ENCODE peak calls at places on chromosome 1, in eight cellular contexts. K is pulmonary artery endothelial cell; H is hypothalamus; P is HFFc6; N is spleen; Y is activated T-helper 1 cell treated with anti-CD3 and anti-CD28 coated beads, Interleukin-12 subunit alpha, Interleukin-12 subunit beta, Interleukin-2, Interleukin-4 antibody, amounts not matched to agents 30 ng/mL and 10 ng/mL and 1 ng/mL, durations not matched to agents 14 hours and 24 hours and 36 hours; X is activated CD8-positive, alpha-beta memory T cell treated with anti-CD3 and anti-CD28 coated beads, Interleukin-2, amount 50 U/mL, for 48 hours; T is AG08396. I is an unnamed sample.

GRCh38 chr1:18409609-18410237 is 71.0 kb upstream of the KLHDC7A start:
- DNase-seq in K (no peak), H (no peak), P (no peak), N (no peak), Y (no peak), X (no peak), T (no peak), I (no peak)

GRCh38 chr1:243601720-243602119 is 248.3 kb downstream of the AKT3 start:
- DNase-seq in K (no peak), H (no peak), P (no peak), N (no peak), Y (no peak), X (no peak), T (no peak), I (no peak)

GRCh38 chr1:156486421-156487344 is 13.9 kb downstream of the MEF2D start:
- DNase-seq in K (no peak), H (no peak), P (no peak), N (no peak), Y (no peak), X (no peak), T (no peak), I (no peak)

GRCh38 chr1:32448773-32449456 is 16.0 kb upstream of the ZBTB8B start:
- DNase-seq in K (no peak), H (no peak), P (peak), N (no peak), Y (no peak), X (no peak), T (no peak), I (peak)

GRCh38 chr1:52523376-52523775 is 29.5 kb downstream of the TUT4 start:
- DNase-seq in K (no peak), H (no peak), P (no peak), N (no peak), Y (peak), X (no peak), T (no peak), I (no peak)

GRCh38 chr1:22275626-22276395 is 132.9 kb upstream of the WNT4 start:
- DNase-seq in K (peak), H (no peak), P (peak), N (no peak), Y (peak), X (peak), T (peak), I (peak)

GRCh38 chr1:172969611-172970010 is 81.1 kb downstream of the TNFSF18 start:
- DNase-seq in K (no peak), H (no peak), P (peak), N (no peak), Y (no peak), X (no peak), T (peak), I (no peak)

GRCh38 chr1:235986869-235987268 is 78.0 kb downstream of the NID1 start:
- DNase-seq in K (peak), H (no peak), P (no peak), N (no peak), Y (no peak), X (no peak), T (no peak), I (no peak)